ENCODE peak calls at places on chromosomes 2 and 18, in nine cellular contexts. E is transverse colon, D is ovary, J is A549, G is SK-N-SH, Y is tibial nerve, M is H1, F is HepG2, K is sigmoid colon. V is an unnamed sample.

GRCh38 chr2:10544252-10544651 is 96.1 kb upstream of the ODC1 start:
- DNase-seq in G (no peak), E (no peak), M (no peak), Y (no peak), J (no peak), F (no peak), D (no peak), K (no peak), V (no peak)

GRCh38 chr18:48942554-48943261 is 8.1 kb downstream of the SMAD7 start:
- DNase-seq in Y (no peak), J (peak), G (no peak), D (no peak), K (no peak), E (no peak), F (peak), M (no peak), V (peak)

GRCh38 chr2:191617589-191617988 is 60.3 kb upstream of the NABP1 start:
- DNase-seq in Y (no peak), D (no peak), J (no peak), M (no peak), G (no peak), K (no peak), E (no peak), F (no peak), V (no peak)

GRCh38 chr2:28300489-28300888 is 92.2 kb upstream of the FOSL2 start:
- DNase-seq in F (no peak), K (no peak), E (no peak), J (no peak), G (no peak), D (no peak), M (no peak), Y (no peak), V (no peak)

GRCh38 chr2:45905643-45905969 is 254.1 kb downstream of the PRKCE start:
- DNase-seq in G (no peak), M (no peak), J (no peak), Y (no peak), E (no peak), F (peak), D (no peak), K (no peak), V (no peak)

GRCh38 chr2:202121532-202122166 is 48.6 kb downstream of the KIAA2012 start:
- DNase-seq in F (no peak), Y (no peak), G (no peak), E (no peak), M (no peak), K (no peak), J (no peak), D (no peak), V (no peak)

GRCh38 chr2:95075440-95075885 is 46.1 kb downstream of the MRPS5 start:
- DNase-seq in G (peak), Y (no peak), F (no peak), K (no peak), J (no peak), D (no peak), M (no peak), E (no peak), V (no peak)

GRCh38 chr2:182133195-182133891 is 147.7 kb downstream of the PPP1R1C start:
- DNase-seq in D (no peak), G (no peak), E (no peak), J (no peak), F (no peak), Y (no peak), K (no peak), M (no peak), V (no peak)

GRCh38 chr2:85765081-85765731 is 11.4 kb downstream of the ATOH8 start:
- DNase-seq in Y (no peak), E (no peak), F (no peak), K (no peak), G (peak), D (no peak), J (no peak), M (peak), V (no peak)

GRCh38 chr2:218860950-218861381 is 1.4 kb downstream of the WNT6 start:
- DNase-seq in Y (peak), M (peak), D (peak), K (peak), E (peak), J (no peak), G (peak), F (peak), V (no peak)

GRCh38 chr2:23720705-23721453 is 206.0 kb downstream of the ATAD2B start:
- DNase-seq in Y (no peak), J (no peak), K (no peak), D (no peak), E (no peak), G (no peak), F (no peak), M (no peak), V (no peak)

GRCh38 chr2:89845532-89845931 is 1154.1 kb downstream of the RPIA start:
- DNase-seq in F (no peak), Y (no peak), D (no peak), G (no peak), K (no peak), J (no peak), M (no peak), E (no peak), V (no peak)

GRCh38 chr2:16391986-16392385 is 273.6 kb downstream of the CYRIA start:
- DNase-seq in G (no peak), Y (no peak), F (no peak), K (no peak), M (no peak), E (no peak), J (no peak), D (no peak), V (no peak)

GRCh38 chr2:106062627-106063026 is 131.5 kb downstream of the UXS1 start:
- DNase-seq in D (no peak), M (peak), J (no peak), G (no peak), F (no peak), E (no peak), K (no peak), Y (peak), V (no peak)

DNA sequence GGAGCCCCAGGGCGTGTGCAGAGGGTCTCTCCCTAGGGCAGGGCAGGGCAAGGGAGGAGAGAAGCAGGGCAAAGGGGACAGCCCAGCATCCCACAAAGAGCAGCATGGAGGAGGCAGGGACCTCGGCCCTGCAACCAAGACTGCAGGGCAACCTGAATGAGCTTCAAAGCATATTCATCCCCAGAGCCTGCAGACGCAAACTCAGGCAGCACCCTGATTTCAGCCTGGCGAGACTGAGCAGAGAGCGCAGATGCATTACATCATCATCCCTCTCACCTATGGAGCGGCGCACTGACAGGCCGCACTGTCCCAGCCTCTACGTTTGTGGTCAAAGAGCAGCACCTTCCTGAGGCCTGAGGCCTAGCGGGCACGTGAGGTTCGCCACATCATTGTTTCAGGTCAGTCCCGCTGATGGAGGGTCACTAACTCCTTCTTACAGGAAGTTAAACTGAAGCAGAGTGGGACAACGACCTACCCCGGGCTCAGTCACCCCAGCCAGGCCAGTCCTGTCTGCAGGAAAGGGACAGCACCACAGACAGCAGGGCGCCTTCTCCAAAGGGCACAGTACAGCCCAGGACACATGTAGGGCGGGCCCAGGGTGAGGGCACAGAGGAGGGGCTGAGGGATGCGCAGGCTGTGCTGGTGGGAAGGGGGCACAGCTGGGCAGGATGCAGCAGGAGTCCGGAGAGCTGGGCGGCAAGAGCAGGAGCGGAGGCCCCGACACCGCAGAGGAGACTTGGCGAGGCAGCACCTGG is 67.2 kb upstream of the RAB6C start:
- DNase-seq in D (no peak), G (no peak), Y (no peak), K (no peak), E (no peak), J (no peak), M (peak), F (no peak), V (peak)
- TF ChIP-seq EP300 in D (no peak), G (no peak), Y (no peak), K (no peak), E (no peak), J (no peak), M (no peak), F (no peak), V (no peak)

GRCh38 chr2:169845016-169845415 is 17.8 kb downstream of the UBR3 start:
- DNase-seq in J (no peak), G (no peak), E (no peak), Y (no peak), D (no peak), F (no peak), K (no peak), M (no peak), V (no peak)
- H3K27ac ChIP-seq in J (no peak), G (no peak), E (no peak), Y (no peak), D (no peak), F (no peak), K (no peak), M (no peak), V (no peak)

DNA sequence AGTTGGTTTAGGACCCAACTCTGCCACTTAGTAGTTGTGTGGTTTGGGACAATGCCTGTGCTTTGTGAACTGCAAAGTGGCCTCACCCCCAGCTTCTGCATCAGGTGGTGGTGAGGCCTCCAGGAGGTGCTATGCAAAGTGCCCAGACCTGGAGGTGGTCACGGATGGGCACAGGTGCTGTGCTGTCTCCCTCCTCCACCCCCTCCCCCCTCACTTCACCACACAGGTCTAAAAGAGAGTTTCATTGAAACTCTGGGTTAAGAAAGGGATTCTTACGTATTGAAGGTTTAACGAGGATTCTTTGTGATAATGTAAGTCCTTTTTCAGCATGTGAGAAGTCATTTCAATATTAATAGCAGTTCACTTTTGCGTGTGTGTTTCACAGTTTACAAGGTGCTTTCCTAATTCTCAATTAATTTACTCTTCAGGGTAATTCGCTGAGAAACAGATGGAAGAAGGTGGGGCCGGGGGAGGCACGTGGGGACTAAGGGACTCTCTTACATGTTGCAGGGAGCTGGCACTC is 369.9 kb downstream of the LPIN1 start:
- DNase-seq in Y (no peak), J (no peak), G (no peak), D (no peak), E (no peak), M (no peak), K (no peak), F (no peak), V (no peak)
- TF ChIP-seq CTCF in Y (no peak), J (no peak), G (no peak), D (no peak), E (no peak), M (no peak), K (no peak), F (no peak), V (no peak)

DNA sequence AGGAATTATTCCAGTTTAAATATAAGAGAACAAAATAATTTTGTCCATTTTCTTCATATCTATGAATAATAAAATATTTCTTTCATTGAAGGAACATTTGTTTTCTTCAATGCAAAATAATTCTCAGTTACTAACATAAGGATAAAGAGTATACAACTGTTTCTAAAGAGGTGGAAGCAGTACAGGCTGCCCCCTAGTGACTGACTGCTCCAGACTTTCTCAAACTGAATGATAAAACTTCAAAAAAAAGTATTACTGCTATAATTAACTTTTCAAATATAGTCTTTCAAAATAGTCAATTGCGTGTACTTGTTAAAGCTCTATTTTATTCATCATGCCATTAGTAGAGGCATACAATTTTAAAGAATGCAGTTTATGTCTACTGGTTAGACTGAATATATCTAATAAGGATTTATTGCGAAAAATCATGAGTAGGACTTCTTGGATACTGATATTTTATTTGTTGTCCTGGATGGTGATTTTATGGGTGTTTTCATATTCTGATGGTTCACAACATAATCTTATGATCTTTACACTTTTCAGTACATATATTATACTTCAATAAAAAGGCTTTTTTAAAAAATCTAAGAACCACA is 100.1 kb downstream of the WDPCP start:
- DNase-seq in G (peak), E (no peak), J (peak), F (peak), D (no peak), K (no peak), Y (no peak), M (no peak), V (no peak)
- TF ChIP-seq EP300 in G (no peak), E (no peak), J (no peak), F (no peak), D (no peak), K (no peak), Y (no peak), M (no peak), V (no peak)

GRCh38 chr18:47932170-47932569 is 1.7 kb upstream of the SMAD2 start:
- DNase-seq in G (no peak), K (no peak), M (no peak), E (no peak), Y (no peak), J (no peak), F (no peak), D (no peak), V (no peak)
- H3K27ac ChIP-seq in G (no peak), K (no peak), M (no peak), E (peak), Y (peak), J (peak), F (peak), D (no peak), V (peak)

GRCh38 chr2:148567716-148568115 is 76.8 kb upstream of the EPC2 start:
- DNase-seq in K (no peak), F (no peak), E (no peak), M (no peak), J (no peak), D (no peak), G (no peak), Y (no peak), V (no peak)

GRCh38 chr2:148568597-148568996 is 76.0 kb upstream of the EPC2 start:
- DNase-seq in J (no peak), F (no peak), G (no peak), M (no peak), E (no peak), D (no peak), Y (no peak), K (no peak), V (no peak)

GRCh38 chr2:148569221-148569620 is 75.3 kb upstream of the EPC2 start:
- DNase-seq in E (no peak), Y (no peak), F (no peak), D (no peak), K (no peak), M (no peak), J (no peak), G (no peak), V (no peak)

GRCh38 chr2:148561389-148561788 is 83.2 kb upstream of the EPC2 start:
- DNase-seq in J (no peak), D (no peak), M (no peak), Y (no peak), G (no peak), E (no peak), F (no peak), K (no peak), V (no peak)

GRCh38 chr2:148565272-148565894 is 79.2 kb upstream of the EPC2 start:
- DNase-seq in G (peak), J (no peak), K (no peak), Y (no peak), M (no peak), F (no peak), D (no peak), E (no peak), V (no peak)
- TF ChIP-seq CTCF in G (no peak), J (peak), K (no peak), Y (no peak), M (peak), F (peak), D (no peak), E (no peak), V (no peak)

GRCh38 chr2:101500175-101500574 is 25.3 kb upstream of the RFX8 start:
- DNase-seq in J (no peak), M (no peak), E (no peak), K (no peak), G (no peak), D (no peak), F (no peak), Y (no peak), V (no peak)
- TF ChIP-seq EP300 in J (no peak), M (no peak), E (no peak), K (no peak), G (no peak), D (no peak), F (no peak), Y (no peak), V (no peak)

GRCh38 chr18:21949326-21950015 is 208.9 kb downstream of the MIB1 start:
- DNase-seq in M (no peak), D (no peak), G (no peak), E (peak), Y (no peak), F (no peak), J (no peak), K (no peak), V (no peak)
- H3K27ac ChIP-seq in M (no peak), D (no peak), G (no peak), E (no peak), Y (no peak), F (no peak), J (no peak), K (no peak), V (no peak)

DNA sequence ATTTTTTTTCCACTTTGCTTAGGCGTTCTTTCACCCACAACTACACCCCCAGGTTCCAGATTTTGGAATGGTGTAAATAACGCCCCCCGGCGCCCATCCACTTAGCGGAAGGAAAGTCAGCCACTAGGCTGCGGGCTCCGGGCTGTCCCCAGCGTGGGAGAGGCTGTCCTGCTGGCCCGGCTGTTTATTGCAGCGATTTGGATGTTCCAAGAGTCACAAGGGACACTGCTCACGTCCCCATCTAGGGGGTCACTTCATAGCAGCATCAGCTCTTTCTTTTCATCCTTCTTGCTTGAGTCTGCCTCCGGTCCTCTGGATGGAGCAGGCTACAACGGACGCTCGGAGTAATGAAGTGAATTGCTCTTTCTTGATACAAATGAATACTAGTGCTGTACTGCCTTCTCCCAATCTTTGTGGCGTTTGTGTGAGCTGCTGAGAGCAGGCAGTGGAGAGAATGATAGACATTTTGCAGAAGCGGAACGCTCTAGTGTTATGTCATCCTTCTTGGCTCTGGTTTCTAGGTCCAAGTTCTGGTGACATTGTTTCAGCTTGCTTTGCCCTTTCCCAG is 50.7 kb upstream of the PAIP2B start:
- DNase-seq in J (peak), K (no peak), Y (peak), M (peak), G (peak), F (peak), E (peak), D (no peak), V (no peak)
- TF ChIP-seq CTCF in J (peak), K (no peak), Y (peak), M (peak), G (peak), F (no peak), E (peak), D (no peak), V (no peak)

GRCh38 chr18:62982600-62983251 is 267.4 kb downstream of the PHLPP1 start:
- DNase-seq in E (peak), G (peak), D (peak), K (peak), J (peak), F (peak), M (peak), Y (peak), V (peak)
- TF ChIP-seq EP300 in E (no peak), G (no peak), D (no peak), K (no peak), J (no peak), F (no peak), M (no peak), Y (peak), V (no peak)

V was measured in stomach.